ENCODE peak calls at places on chromosome 20, in eight cellular contexts. O, X, K, J, C, B, F and T are unnamed samples.

GRCh38 chr20:63238491-63239126 is 2.9 kb downstream of the BIRC7 start:
- DNase-seq in F (no peak), K (no peak), C (no peak), J (no peak), B (no peak), X (no peak), O (no peak), T (no peak)

GRCh38 chr20:3563113-3563512 is 92.3 kb downstream of the ATRN start:
- DNase-seq in K (peak), X (no peak), O (peak), B (no peak), C (no peak), F (no peak), J (no peak), T (no peak)

GRCh38 chr20:46151936-46152335 is 33.8 kb downstream of the CD40 start:
- DNase-seq in O (peak), C (no peak), F (no peak), K (no peak), B (no peak), X (peak), J (no peak), T (no peak)

GRCh38 chr20:37734228-37734980 is 40.6 kb downstream of the CTNNBL1 start:
- DNase-seq in J (no peak), X (no peak), C (peak), K (peak), F (no peak), O (no peak), B (no peak), T (peak)

GRCh38 chr20:8435251-8436035 is 303.4 kb downstream of the PLCB1 start:
- DNase-seq in C (no peak), F (no peak), K (no peak), X (no peak), B (no peak), J (no peak), O (no peak), T (peak)

GRCh38 chr20:38764563-38765355 is 16.5 kb downstream of the ACTR5 start:
- DNase-seq in B (no peak), C (peak), O (peak), X (no peak), F (no peak), K (peak), J (peak), T (peak)

GRCh38 chr20:384723-385122 is 4.2 kb downstream of the TRIB3 start:
- DNase-seq in C (no peak), O (no peak), X (no peak), F (no peak), J (no peak), K (no peak), B (no peak), T (no peak)

GRCh38 chr20:38673261-38673660 is 51.0 kb upstream of the SLC32A1 start:
- DNase-seq in J (no peak), B (no peak), X (no peak), C (no peak), F (no peak), K (no peak), O (no peak), T (no peak)

GRCh38 chr20:45011108-45011526 is 44.8 kb downstream of the STK4 start:
- DNase-seq in J (no peak), X (peak), O (peak), K (peak), C (peak), B (peak), F (no peak), T (peak)

GRCh38 chr20:32089637-32090330 is 19.7 kb upstream of the TM9SF4 start:
- DNase-seq in B (no peak), F (no peak), C (no peak), K (no peak), O (no peak), X (no peak), J (no peak), T (no peak)

GRCh38 chr20:38387953-38388352 is 41.7 kb downstream of the LBP start:
- DNase-seq in B (no peak), F (no peak), X (no peak), J (no peak), C (no peak), O (peak), K (no peak), T (no peak)

GRCh38 chr20:62617711-62618483 is 24.4 kb upstream of the SLCO4A1 start:
- DNase-seq in K (no peak), C (no peak), B (peak), X (peak), F (peak), O (peak), J (peak), T (no peak)

GRCh38 chr20:53422039-53422438 is 171.6 kb downstream of the ZNF217 start:
- DNase-seq in C (no peak), B (no peak), X (no peak), O (no peak), J (no peak), K (no peak), F (no peak), T (no peak)

GRCh38 chr20:29878777-29879442 is 1378.6 kb upstream of the DEFB115 start:
- DNase-seq in F (no peak), O (no peak), J (no peak), K (no peak), B (no peak), X (no peak), C (no peak), T (no peak)

GRCh38 chr20:44218441-44218840 is 7.9 kb upstream of the OSER1 start:
- DNase-seq in O (no peak), K (no peak), X (no peak), C (no peak), J (no peak), B (no peak), F (no peak), T (no peak)

GRCh38 chr20:63739129-63740069 is at the start of gene SLC2A4RG:
- DNase-seq in C (peak), J (no peak), B (peak), X (peak), O (peak), K (peak), F (peak), T (peak)

GRCh38 chr20:62900692-62901584 is 25.4 kb downstream of the DIDO1 start:
- DNase-seq in F (no peak), K (no peak), B (no peak), C (no peak), X (no peak), J (no peak), O (peak), T (peak)

GRCh38 chr20:326645-327031 is 1.3 kb downstream of the SOX12 start:
- DNase-seq in B (no peak), C (no peak), K (peak), F (peak), X (no peak), O (peak), J (no peak), T (no peak)

GRCh38 chr20:63701329-63702035 is 5.0 kb downstream of the TNFRSF6B start:
- DNase-seq in K (no peak), C (no peak), J (no peak), F (no peak), B (peak), X (no peak), O (no peak), T (no peak)

GRCh38 chr20:532530-532929 is 11.1 kb downstream of the CSNK2A1 start:
- DNase-seq in C (no peak), F (no peak), J (no peak), X (no peak), B (no peak), K (no peak), O (no peak), T (no peak)

GRCh38 chr20:1274485-1275313 is 8.6 kb downstream of the SNPH start:
- DNase-seq in K (no peak), J (no peak), F (no peak), C (no peak), B (no peak), X (no peak), O (no peak), T (no peak)

GRCh38 chr20:24662756-24663399 is 193.4 kb downstream of the SYNDIG1 start:
- DNase-seq in B (no peak), X (no peak), C (peak), F (no peak), K (no peak), O (no peak), J (no peak), T (no peak)

GRCh38 chr20:44447827-44448419 is 27.8 kb upstream of the TTPAL start:
- DNase-seq in O (no peak), X (no peak), C (no peak), J (no peak), B (no peak), K (no peak), F (no peak), T (no peak)

GRCh38 chr20:32077192-32077591 is 25.1 kb downstream of the HCK start:
- DNase-seq in C (no peak), B (no peak), O (no peak), J (no peak), K (no peak), X (no peak), F (no peak), T (no peak)

GRCh38 chr20:57476073-57476526 is 48.8 kb downstream of the CTCFL start:
- DNase-seq in F (no peak), K (no peak), J (no peak), B (no peak), X (no peak), C (no peak), O (no peak), T (no peak)

GRCh38 chr20:44938637-44939036 is 21.6 kb downstream of the TOMM34 start:
- DNase-seq in C (no peak), J (no peak), F (no peak), O (no peak), B (no peak), K (no peak), X (no peak), T (no peak)

GRCh38 chr20:17647391-17648305 is 34.4 kb downstream of the RRBP1 start:
- DNase-seq in X (no peak), F (no peak), B (no peak), O (no peak), C (no peak), J (no peak), K (no peak), T (no peak)